ENCODE peak calls at places on chromosomes 13 and 19, in five cellular contexts. One of them, this sample, is unnamed.

GRCh38 chr19:40332669-40333068 is 15.5 kb downstream of the C19orf47 start:
- DNase-seq in neural progenitor cell: no peak
- DNase-seq in GM23248: no peak
- DNase-seq in HCT116: no peak
- DNase-seq in SK-N-SH: no peak
- DNase-seq in this sample: no peak

GRCh38 chr13:64871742-64872141 is 2358.4 kb downstream of the PCDH9 start:
- DNase-seq in neural progenitor cell: no peak
- DNase-seq in GM23248: no peak
- DNase-seq in HCT116: no peak
- DNase-seq in SK-N-SH: no peak
- DNase-seq in this sample: no peak

GRCh38 chr19:34325181-34325580 is 39.8 kb upstream of the GPI start:
- DNase-seq in neural progenitor cell: no peak
- DNase-seq in GM23248: no peak
- DNase-seq in HCT116: no peak
- DNase-seq in SK-N-SH: no peak
- DNase-seq in this sample: no peak

GRCh38 chr19:34308381-34309367 is 54.3 kb downstream of the GARRE1 start:
- DNase-seq in neural progenitor cell: no peak
- DNase-seq in GM23248: peak
- DNase-seq in HCT116: no peak
- DNase-seq in SK-N-SH: no peak
- DNase-seq in this sample: no peak

GRCh38 chr19:15195987-15196682 is 4.7 kb downstream of the NOTCH3 start:
- DNase-seq in neural progenitor cell: peak
- DNase-seq in GM23248: peak
- DNase-seq in HCT116: peak
- DNase-seq in SK-N-SH: no peak
- DNase-seq in this sample: peak

GRCh38 chr13:37769545-37769944 is 100.0 kb downstream of the TRPC4 start:
- DNase-seq in neural progenitor cell: no peak
- DNase-seq in GM23248: no peak
- DNase-seq in HCT116: no peak
- DNase-seq in SK-N-SH: no peak
- DNase-seq in this sample: no peak

GRCh38 chr13:27830010-27830409 is 37.7 kb downstream of the GSX1 start:
- DNase-seq in neural progenitor cell: peak
- DNase-seq in GM23248: peak
- DNase-seq in HCT116: peak
- DNase-seq in SK-N-SH: peak
- DNase-seq in this sample: peak

GRCh38 chr19:6212403-6213265 is 67.1 kb downstream of the MLLT1 start:
- DNase-seq in neural progenitor cell: no peak
- DNase-seq in GM23248: no peak
- DNase-seq in HCT116: no peak
- DNase-seq in SK-N-SH: peak
- DNase-seq in this sample: no peak

GRCh38 chr19:30046522-30046921 is 104.5 kb downstream of the URI1 start:
- DNase-seq in neural progenitor cell: peak
- DNase-seq in GM23248: peak
- DNase-seq in HCT116: no peak
- DNase-seq in SK-N-SH: peak
- DNase-seq in this sample: peak

GRCh38 chr13:34942732-34943674 is 933 bp downstream of the NBEA start:
- DNase-seq in neural progenitor cell: peak
- DNase-seq in GM23248: peak
- DNase-seq in HCT116: no peak
- DNase-seq in SK-N-SH: peak
- DNase-seq in this sample: peak

GRCh38 chr19:18051887-18052286 is 34.8 kb downstream of the IL12RB1 start:
- DNase-seq in neural progenitor cell: no peak
- DNase-seq in GM23248: peak
- DNase-seq in HCT116: no peak
- DNase-seq in SK-N-SH: no peak
- DNase-seq in this sample: no peak

GRCh38 chr19:4369109-4369887 is 25.9 kb downstream of the MPND start:
- DNase-seq in neural progenitor cell: peak
- DNase-seq in GM23248: peak
- DNase-seq in HCT116: no peak
- DNase-seq in SK-N-SH: no peak
- DNase-seq in this sample: no peak

GRCh38 chr13:48184260-48184659 is 48.7 kb upstream of the ITM2B start:
- DNase-seq in neural progenitor cell: no peak
- DNase-seq in GM23248: no peak
- DNase-seq in HCT116: no peak
- DNase-seq in SK-N-SH: no peak
- DNase-seq in this sample: no peak

GRCh38 chr13:20416223-20416622 is 109.4 kb downstream of the CRYL1 start:
- DNase-seq in neural progenitor cell: no peak
- DNase-seq in GM23248: no peak
- DNase-seq in HCT116: no peak
- DNase-seq in SK-N-SH: no peak
- DNase-seq in this sample: no peak

GRCh38 chr19:35744688-35745327 is 410 bp downstream of the U2AF1L4 start:
- DNase-seq in neural progenitor cell: peak
- DNase-seq in GM23248: peak
- DNase-seq in HCT116: peak
- DNase-seq in SK-N-SH: peak
- DNase-seq in this sample: peak

DNA sequence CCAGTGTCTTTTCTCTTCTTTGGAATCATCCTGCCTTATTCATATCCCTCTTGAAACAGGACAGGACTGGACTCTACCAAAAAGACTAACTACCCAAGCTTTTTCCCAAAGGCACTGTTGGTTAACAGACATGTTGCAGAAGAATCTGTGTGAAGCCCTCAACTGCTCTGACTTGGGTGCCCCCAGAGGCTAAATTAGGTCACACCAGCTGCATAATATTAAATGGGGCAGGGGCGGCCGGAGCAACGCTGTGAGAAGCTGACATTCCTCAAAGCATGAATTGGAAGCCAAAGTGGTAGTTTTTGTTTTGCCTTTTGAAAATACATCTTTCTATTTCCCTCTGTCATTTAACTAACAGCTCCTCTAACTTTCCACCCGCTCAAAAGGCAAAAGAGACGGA is 185.9 kb downstream of the LHFPL6 start:
- DNase-seq in neural progenitor cell: peak
- DNase-seq in GM23248: peak
- DNase-seq in HCT116: no peak
- DNase-seq in SK-N-SH: peak
- DNase-seq in this sample: no peak
- H3K9ac ChIP-seq in neural progenitor cell: no peak
- H3K9ac ChIP-seq in GM23248: no peak
- H3K9ac ChIP-seq in HCT116: no peak
- H3K9ac ChIP-seq in SK-N-SH: no peak
- H3K9ac ChIP-seq in this sample: no peak

GRCh38 chr13:113297370-113297871 is 382 bp downstream of the LAMP1 start:
- DNase-seq in neural progenitor cell: no peak
- DNase-seq in GM23248: peak
- DNase-seq in HCT116: no peak
- DNase-seq in SK-N-SH: no peak
- DNase-seq in this sample: no peak
- TF ChIP-seq EZH2phosphoT487 in neural progenitor cell: no peak
- TF ChIP-seq EZH2phosphoT487 in GM23248: no peak
- TF ChIP-seq EZH2phosphoT487 in HCT116: no peak
- TF ChIP-seq EZH2phosphoT487 in SK-N-SH: no peak
- TF ChIP-seq EZH2phosphoT487 in this sample: no peak

DNA sequence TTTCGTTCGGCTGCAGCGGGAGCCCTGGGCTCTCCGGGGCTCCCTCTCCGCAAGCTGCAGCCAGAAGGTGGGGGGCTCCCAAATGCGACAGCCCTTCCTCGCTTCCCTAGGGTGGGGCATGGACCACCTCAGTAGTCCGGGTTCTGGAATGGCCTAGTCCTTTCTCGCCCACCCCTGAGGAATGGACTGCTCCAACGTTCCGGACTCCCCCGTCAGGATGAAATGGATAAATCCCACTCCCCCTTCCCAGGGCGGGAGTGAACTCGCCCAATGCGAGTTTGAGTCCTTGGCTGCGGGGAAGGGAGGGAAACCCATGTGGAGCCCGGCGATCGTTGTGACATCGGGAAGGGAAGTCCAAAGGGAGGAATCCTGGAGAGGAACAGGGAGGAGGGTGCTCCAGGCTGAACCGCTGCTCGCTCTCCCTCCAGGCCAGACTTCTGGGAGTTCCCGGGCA is 5.5 kb downstream of the HRC start:
- DNase-seq in neural progenitor cell: peak
- DNase-seq in GM23248: peak
- DNase-seq in HCT116: peak
- DNase-seq in SK-N-SH: peak
- DNase-seq in this sample: peak
- H3K9ac ChIP-seq in neural progenitor cell: no peak
- H3K9ac ChIP-seq in GM23248: peak
- H3K9ac ChIP-seq in HCT116: peak
- H3K9ac ChIP-seq in SK-N-SH: peak
- H3K9ac ChIP-seq in this sample: peak

GRCh38 chr19:50387176-50387867 is 3.2 kb downstream of the POLD1 start:
- DNase-seq in neural progenitor cell: no peak
- DNase-seq in GM23248: peak
- DNase-seq in HCT116: no peak
- DNase-seq in SK-N-SH: no peak
- DNase-seq in this sample: no peak

GRCh38 chr19:50384685-50385535 is 763 bp downstream of the POLD1 start:
- DNase-seq in neural progenitor cell: peak
- DNase-seq in GM23248: peak
- DNase-seq in HCT116: no peak
- DNase-seq in SK-N-SH: peak
- DNase-seq in this sample: peak

GRCh38 chr19:50383852-50384684 is at the start of gene POLD1:
- DNase-seq in neural progenitor cell: peak
- DNase-seq in GM23248: peak
- DNase-seq in HCT116: peak
- DNase-seq in SK-N-SH: peak
- DNase-seq in this sample: peak

GRCh38 chr19:50383307-50383851 is 768 bp upstream of the POLD1 start:
- DNase-seq in neural progenitor cell: no peak
- DNase-seq in GM23248: peak
- DNase-seq in HCT116: no peak
- DNase-seq in SK-N-SH: no peak
- DNase-seq in this sample: no peak

GRCh38 chr19:50387868-50388245 is 3.7 kb downstream of the POLD1 start:
- DNase-seq in neural progenitor cell: no peak
- DNase-seq in GM23248: no peak
- DNase-seq in HCT116: no peak
- DNase-seq in SK-N-SH: no peak
- DNase-seq in this sample: no peak
- TF ChIP-seq EZH2phosphoT487 in neural progenitor cell: no peak
- TF ChIP-seq EZH2phosphoT487 in GM23248: no peak
- TF ChIP-seq EZH2phosphoT487 in HCT116: no peak
- TF ChIP-seq EZH2phosphoT487 in SK-N-SH: no peak
- TF ChIP-seq EZH2phosphoT487 in this sample: no peak

DNA sequence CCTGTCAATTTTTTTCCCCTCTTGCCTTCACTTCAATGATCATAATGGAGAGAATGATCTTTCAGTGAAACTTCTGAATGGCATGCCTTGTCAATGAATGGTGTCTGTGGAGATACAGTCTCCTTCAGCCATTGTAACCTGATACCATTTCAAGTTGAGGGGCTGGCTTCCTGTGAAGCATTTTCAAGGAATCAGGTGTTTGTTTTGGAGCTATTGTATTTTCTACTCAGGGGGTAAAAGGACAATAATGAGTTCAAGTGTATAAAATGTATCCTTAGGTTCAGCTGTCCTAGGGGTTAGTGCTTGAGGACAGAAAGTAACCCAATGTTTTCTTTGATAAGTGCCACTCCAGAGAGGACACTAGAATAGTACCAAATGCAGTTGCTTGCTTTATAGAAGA is 23.8 kb upstream of the CBY2 start:
- DNase-seq in neural progenitor cell: peak
- DNase-seq in GM23248: no peak
- DNase-seq in HCT116: no peak
- DNase-seq in SK-N-SH: no peak
- DNase-seq in this sample: peak
- H3K9ac ChIP-seq in neural progenitor cell: no peak
- H3K9ac ChIP-seq in GM23248: no peak
- H3K9ac ChIP-seq in HCT116: no peak
- H3K9ac ChIP-seq in SK-N-SH: no peak
- H3K9ac ChIP-seq in this sample: no peak